ENCODE peak calls at places on chromosomes 6 and 20, in ten cellular contexts. One of them, this sample, is unnamed. For H3K4me1, the result is how much of the 10 kb centered on the place peaks cover.

GRCh38 chr6:56693246-56693607 is 50.5 kb upstream of the DST start:
- DNase-seq in heart right ventricle: peak
- DNase-seq in OCI-LY7: no peak
- DNase-seq in body of pancreas: peak
- DNase-seq in spleen: peak
- DNase-seq in A549: peak
- DNase-seq in stomach: peak
- DNase-seq in mammary epithelial cell: peak
- DNase-seq in DND-41: no peak
- DNase-seq in fibroblast of lung: peak
- DNase-seq in this sample: peak

GRCh38 chr6:164379786-164380185 is 929.6 kb downstream of the C6orf118 start:
- DNase-seq in heart right ventricle: no peak
- DNase-seq in OCI-LY7: no peak
- DNase-seq in body of pancreas: no peak
- DNase-seq in spleen: no peak
- DNase-seq in A549: no peak
- DNase-seq in stomach: no peak
- DNase-seq in mammary epithelial cell: no peak
- DNase-seq in DND-41: no peak
- DNase-seq in fibroblast of lung: no peak
- DNase-seq in this sample: no peak

GRCh38 chr6:108156180-108156937 is 9.5 kb upstream of the NR2E1 start:
- DNase-seq in heart right ventricle: no peak
- DNase-seq in OCI-LY7: no peak
- DNase-seq in body of pancreas: no peak
- DNase-seq in spleen: no peak
- DNase-seq in A549: no peak
- DNase-seq in stomach: no peak
- DNase-seq in mammary epithelial cell: peak
- DNase-seq in DND-41: no peak
- DNase-seq in fibroblast of lung: no peak
- DNase-seq in this sample: no peak

GRCh38 chr6:169344651-169345050 is 91.0 kb upstream of the THBS2 start:
- DNase-seq in heart right ventricle: no peak
- DNase-seq in OCI-LY7: no peak
- DNase-seq in body of pancreas: no peak
- DNase-seq in spleen: no peak
- DNase-seq in A549: no peak
- DNase-seq in stomach: no peak
- DNase-seq in mammary epithelial cell: no peak
- DNase-seq in DND-41: no peak
- DNase-seq in fibroblast of lung: no peak
- DNase-seq in this sample: no peak

GRCh38 chr6:140441256-140441655 is 1066.8 kb upstream of the CITED2 start:
- DNase-seq in heart right ventricle: peak
- DNase-seq in OCI-LY7: no peak
- DNase-seq in body of pancreas: peak
- DNase-seq in spleen: peak
- DNase-seq in A549: peak
- DNase-seq in stomach: peak
- DNase-seq in mammary epithelial cell: peak
- DNase-seq in DND-41: no peak
- DNase-seq in fibroblast of lung: peak
- DNase-seq in this sample: peak

GRCh38 chr6:3363296-3364025 is 93.4 kb downstream of the SLC22A23 start:
- DNase-seq in heart right ventricle: no peak
- DNase-seq in OCI-LY7: no peak
- DNase-seq in body of pancreas: peak
- DNase-seq in spleen: no peak
- DNase-seq in A549: no peak
- DNase-seq in stomach: peak
- DNase-seq in mammary epithelial cell: peak
- DNase-seq in DND-41: no peak
- DNase-seq in fibroblast of lung: no peak
- DNase-seq in this sample: peak

GRCh38 chr20:49562341-49563014 is 5.5 kb downstream of the PTGIS start:
- DNase-seq in heart right ventricle: peak
- DNase-seq in OCI-LY7: no peak
- DNase-seq in body of pancreas: peak
- DNase-seq in spleen: no peak
- DNase-seq in A549: peak
- DNase-seq in stomach: peak
- DNase-seq in mammary epithelial cell: peak
- DNase-seq in DND-41: no peak
- DNase-seq in fibroblast of lung: peak
- DNase-seq in this sample: peak

GRCh38 chr6:138025528-138025941 is 81.7 kb downstream of the PERP start:
- DNase-seq in heart right ventricle: no peak
- DNase-seq in OCI-LY7: no peak
- DNase-seq in body of pancreas: no peak
- DNase-seq in spleen: no peak
- DNase-seq in A549: no peak
- DNase-seq in stomach: no peak
- DNase-seq in mammary epithelial cell: no peak
- DNase-seq in DND-41: no peak
- DNase-seq in fibroblast of lung: no peak
- DNase-seq in this sample: no peak

GRCh38 chr6:42217165-42217522 is 517 bp downstream of the MRPS10 start:
- DNase-seq in heart right ventricle: no peak
- DNase-seq in OCI-LY7: peak
- DNase-seq in body of pancreas: no peak
- DNase-seq in spleen: no peak
- DNase-seq in A549: no peak
- DNase-seq in stomach: no peak
- DNase-seq in mammary epithelial cell: no peak
- DNase-seq in DND-41: peak
- DNase-seq in fibroblast of lung: no peak
- DNase-seq in this sample: no peak

GRCh38 chr6:135909737-135910387 is 58.4 kb downstream of the PDE7B start:
- DNase-seq in heart right ventricle: peak
- DNase-seq in OCI-LY7: peak
- DNase-seq in body of pancreas: peak
- DNase-seq in spleen: no peak
- DNase-seq in A549: peak
- DNase-seq in stomach: peak
- DNase-seq in mammary epithelial cell: peak
- DNase-seq in DND-41: peak
- DNase-seq in fibroblast of lung: peak
- DNase-seq in this sample: peak

GRCh38 chr20:48238326-48238725 is 453.0 kb upstream of the SULF2 start:
- DNase-seq in heart right ventricle: no peak
- DNase-seq in OCI-LY7: no peak
- DNase-seq in body of pancreas: no peak
- DNase-seq in spleen: no peak
- DNase-seq in A549: no peak
- DNase-seq in stomach: no peak
- DNase-seq in mammary epithelial cell: peak
- DNase-seq in DND-41: no peak
- DNase-seq in fibroblast of lung: peak
- DNase-seq in this sample: no peak

GRCh38 chr6:36150283-36150682 is 20.0 kb downstream of the MAPK13 start:
- DNase-seq in heart right ventricle: no peak
- DNase-seq in OCI-LY7: no peak
- DNase-seq in body of pancreas: no peak
- DNase-seq in spleen: no peak
- DNase-seq in A549: no peak
- DNase-seq in stomach: no peak
- DNase-seq in mammary epithelial cell: no peak
- DNase-seq in DND-41: no peak
- DNase-seq in fibroblast of lung: peak
- DNase-seq in this sample: no peak

DNA sequence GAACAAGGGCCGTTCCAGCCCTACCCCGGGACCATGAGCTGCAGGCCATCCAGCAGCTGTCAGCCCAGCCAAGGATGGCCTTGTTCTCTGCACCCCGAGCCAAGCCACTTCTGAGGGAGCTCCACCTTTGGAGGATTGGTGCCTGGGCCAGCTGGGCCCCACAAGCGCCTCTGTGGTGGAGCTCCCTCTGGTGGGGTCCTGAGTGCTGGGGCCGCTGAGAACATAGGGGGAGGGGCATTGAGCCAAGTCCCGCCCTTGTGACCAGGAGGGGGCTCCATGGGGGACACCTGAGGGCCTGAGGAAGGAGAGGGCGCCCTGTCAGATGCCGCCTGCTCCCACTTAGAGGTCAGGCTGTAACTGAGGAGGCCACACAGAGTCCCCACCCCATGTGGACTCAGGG is 43.2 kb downstream of the YTHDF1 start:
- DNase-seq in heart right ventricle: no peak
- DNase-seq in OCI-LY7: peak
- DNase-seq in body of pancreas: no peak
- DNase-seq in spleen: no peak
- DNase-seq in A549: peak
- DNase-seq in stomach: no peak
- DNase-seq in mammary epithelial cell: no peak
- DNase-seq in DND-41: peak
- DNase-seq in fibroblast of lung: no peak
- DNase-seq in this sample: no peak
- H3K4me1 ChIP-seq in heart right ventricle: under half
- H3K4me1 ChIP-seq in OCI-LY7: under half
- H3K4me1 ChIP-seq in body of pancreas: under half
- H3K4me1 ChIP-seq in spleen: under half
- H3K4me1 ChIP-seq in A549: under half
- H3K4me1 ChIP-seq in stomach: under half
- H3K4me1 ChIP-seq in mammary epithelial cell: under half
- H3K4me1 ChIP-seq in DND-41: under half
- H3K4me1 ChIP-seq in fibroblast of lung: under half
- H3K4me1 ChIP-seq in this sample: under half

DNA sequence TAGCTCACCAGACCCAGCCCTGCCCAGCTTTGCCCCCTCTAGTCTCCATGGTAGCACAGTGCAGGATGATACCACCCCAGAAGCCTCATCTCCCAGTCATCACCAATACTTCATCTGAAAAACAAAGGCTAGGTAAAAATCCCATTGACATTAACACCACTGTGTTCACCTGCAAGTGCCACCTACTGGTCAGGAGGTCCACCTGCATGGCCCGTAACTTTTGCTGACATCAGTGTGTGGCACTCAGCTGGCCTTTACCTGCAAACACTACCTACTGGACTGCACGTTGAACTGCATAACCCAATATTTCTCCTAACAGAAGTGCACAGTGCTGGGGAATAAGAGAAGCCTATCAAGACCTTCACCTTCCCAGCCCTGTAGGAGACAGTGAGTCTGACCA is 234.7 kb upstream of the ADGRB3 start:
- DNase-seq in heart right ventricle: no peak
- DNase-seq in OCI-LY7: no peak
- DNase-seq in body of pancreas: no peak
- DNase-seq in spleen: no peak
- DNase-seq in A549: peak
- DNase-seq in stomach: no peak
- DNase-seq in mammary epithelial cell: no peak
- DNase-seq in DND-41: no peak
- DNase-seq in fibroblast of lung: no peak
- DNase-seq in this sample: no peak
- TF ChIP-seq CTCF in heart right ventricle: no peak
- TF ChIP-seq CTCF in OCI-LY7: peak
- TF ChIP-seq CTCF in body of pancreas: no peak
- TF ChIP-seq CTCF in spleen: no peak
- TF ChIP-seq CTCF in A549: no peak
- TF ChIP-seq CTCF in stomach: no peak
- TF ChIP-seq CTCF in mammary epithelial cell: no peak
- TF ChIP-seq CTCF in DND-41: peak
- TF ChIP-seq CTCF in fibroblast of lung: no peak
- TF ChIP-seq CTCF in this sample: no peak

GRCh38 chr20:51531712-51532456 is 10.6 kb downstream of the NFATC2 start:
- DNase-seq in heart right ventricle: no peak
- DNase-seq in OCI-LY7: no peak
- DNase-seq in body of pancreas: no peak
- DNase-seq in spleen: no peak
- DNase-seq in A549: no peak
- DNase-seq in stomach: no peak
- DNase-seq in mammary epithelial cell: no peak
- DNase-seq in DND-41: no peak
- DNase-seq in fibroblast of lung: no peak
- DNase-seq in this sample: no peak

GRCh38 chr20:51531141-51531710 is 11.3 kb downstream of the NFATC2 start:
- DNase-seq in heart right ventricle: no peak
- DNase-seq in OCI-LY7: no peak
- DNase-seq in body of pancreas: no peak
- DNase-seq in spleen: no peak
- DNase-seq in A549: peak
- DNase-seq in stomach: no peak
- DNase-seq in mammary epithelial cell: peak
- DNase-seq in DND-41: no peak
- DNase-seq in fibroblast of lung: no peak
- DNase-seq in this sample: no peak

GRCh38 chr20:51533291-51534172 is 9.0 kb downstream of the NFATC2 start:
- DNase-seq in heart right ventricle: no peak
- DNase-seq in OCI-LY7: no peak
- DNase-seq in body of pancreas: no peak
- DNase-seq in spleen: peak
- DNase-seq in A549: peak
- DNase-seq in stomach: no peak
- DNase-seq in mammary epithelial cell: peak
- DNase-seq in DND-41: no peak
- DNase-seq in fibroblast of lung: no peak
- DNase-seq in this sample: no peak

GRCh38 chr20:51534764-51535386 is 7.6 kb downstream of the NFATC2 start:
- DNase-seq in heart right ventricle: no peak
- DNase-seq in OCI-LY7: no peak
- DNase-seq in body of pancreas: no peak
- DNase-seq in spleen: no peak
- DNase-seq in A549: no peak
- DNase-seq in stomach: no peak
- DNase-seq in mammary epithelial cell: no peak
- DNase-seq in DND-41: no peak
- DNase-seq in fibroblast of lung: no peak
- DNase-seq in this sample: no peak

GRCh38 chr20:51532577-51533191 is 9.8 kb downstream of the NFATC2 start:
- DNase-seq in heart right ventricle: peak
- DNase-seq in OCI-LY7: no peak
- DNase-seq in body of pancreas: no peak
- DNase-seq in spleen: peak
- DNase-seq in A549: no peak
- DNase-seq in stomach: no peak
- DNase-seq in mammary epithelial cell: no peak
- DNase-seq in DND-41: no peak
- DNase-seq in fibroblast of lung: peak
- DNase-seq in this sample: no peak
- H3K4me1 ChIP-seq in heart right ventricle: half or more
- H3K4me1 ChIP-seq in OCI-LY7: half or more
- H3K4me1 ChIP-seq in body of pancreas: under half
- H3K4me1 ChIP-seq in spleen: half or more
- H3K4me1 ChIP-seq in A549: under half
- H3K4me1 ChIP-seq in stomach: half or more
- H3K4me1 ChIP-seq in mammary epithelial cell: under half
- H3K4me1 ChIP-seq in DND-41: under half
- H3K4me1 ChIP-seq in fibroblast of lung: under half
- H3K4me1 ChIP-seq in this sample: under half

DNA sequence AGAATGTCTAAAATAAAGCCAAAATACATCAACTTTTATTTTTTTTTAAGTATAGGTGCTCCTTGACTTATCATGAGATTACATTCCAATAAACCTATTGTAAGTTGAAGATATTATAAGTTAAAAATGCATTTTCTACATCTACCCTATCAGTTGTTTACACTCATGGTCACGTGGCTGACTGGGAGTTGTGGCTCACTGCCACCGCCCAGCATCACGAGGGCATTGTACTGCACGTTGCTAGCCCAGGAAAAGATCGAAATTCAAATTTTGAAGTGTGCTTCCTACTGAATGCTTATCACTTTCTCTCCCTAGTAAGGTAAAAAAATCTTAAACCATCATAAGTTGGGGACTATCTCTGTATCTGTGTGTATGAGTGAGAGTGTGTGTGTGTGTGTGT is 126.6 kb upstream of the RIN2 start:
- DNase-seq in heart right ventricle: no peak
- DNase-seq in OCI-LY7: no peak
- DNase-seq in body of pancreas: peak
- DNase-seq in spleen: no peak
- DNase-seq in A549: peak
- DNase-seq in stomach: peak
- DNase-seq in mammary epithelial cell: no peak
- DNase-seq in DND-41: no peak
- DNase-seq in fibroblast of lung: peak
- DNase-seq in this sample: peak
- TF ChIP-seq CTCF in heart right ventricle: no peak
- TF ChIP-seq CTCF in OCI-LY7: no peak
- TF ChIP-seq CTCF in body of pancreas: no peak
- TF ChIP-seq CTCF in spleen: no peak
- TF ChIP-seq CTCF in A549: no peak
- TF ChIP-seq CTCF in stomach: no peak
- TF ChIP-seq CTCF in mammary epithelial cell: no peak
- TF ChIP-seq CTCF in DND-41: no peak
- TF ChIP-seq CTCF in fibroblast of lung: no peak
- TF ChIP-seq CTCF in this sample: no peak

This sample was measured in mucosa of descending colon.